ENCODE peak calls at places on chromosomes 12 and 14, in eight cellular contexts. One of them, this sample, is unnamed.

GRCh38 chr14:69945905-69946304 is 66.7 kb downstream of the SMOC1 start:
- DNase-seq in COLO829: no peak
- DNase-seq in stimulated activated CD8-positive, alpha-beta memory T cell treated with anti-CD3 and anti-CD28 coated beads, Interleukin-7, amount 100 ng/mL, for 48 hours: no peak
- DNase-seq in K562: no peak
- DNase-seq in left colon: no peak
- DNase-seq in posterior cingulate gyrus: no peak
- DNase-seq in T-helper 2 cell treated with Interferon-gamma antibody and Interleukin-4, amounts not matched to agents 5 μg/mL and 100 μg/mL, for 36 hours: no peak
- DNase-seq in ACHN: no peak
- DNase-seq in this sample: no peak

GRCh38 chr12:25352078-25352918 is 101.6 kb upstream of the KRAS start:
- DNase-seq in COLO829: no peak
- DNase-seq in stimulated activated CD8-positive, alpha-beta memory T cell treated with anti-CD3 and anti-CD28 coated beads, Interleukin-7, amount 100 ng/mL, for 48 hours: no peak
- DNase-seq in K562: no peak
- DNase-seq in left colon: no peak
- DNase-seq in posterior cingulate gyrus: no peak
- DNase-seq in T-helper 2 cell treated with Interferon-gamma antibody and Interleukin-4, amounts not matched to agents 5 μg/mL and 100 μg/mL, for 36 hours: no peak
- DNase-seq in ACHN: no peak
- DNase-seq in this sample: no peak

GRCh38 chr12:68352067-68352466 is 19.9 kb upstream of the MDM1 start:
- DNase-seq in COLO829: no peak
- DNase-seq in stimulated activated CD8-positive, alpha-beta memory T cell treated with anti-CD3 and anti-CD28 coated beads, Interleukin-7, amount 100 ng/mL, for 48 hours: no peak
- DNase-seq in K562: no peak
- DNase-seq in left colon: no peak
- DNase-seq in posterior cingulate gyrus: no peak
- DNase-seq in T-helper 2 cell treated with Interferon-gamma antibody and Interleukin-4, amounts not matched to agents 5 μg/mL and 100 μg/mL, for 36 hours: no peak
- DNase-seq in ACHN: no peak
- DNase-seq in this sample: peak; percentile 22

GRCh38 chr14:48792376-48793024 is 793.7 kb downstream of the RPS29 start:
- DNase-seq in COLO829: no peak
- DNase-seq in stimulated activated CD8-positive, alpha-beta memory T cell treated with anti-CD3 and anti-CD28 coated beads, Interleukin-7, amount 100 ng/mL, for 48 hours: no peak
- DNase-seq in K562: no peak
- DNase-seq in left colon: no peak
- DNase-seq in posterior cingulate gyrus: peak; percentile 57
- DNase-seq in T-helper 2 cell treated with Interferon-gamma antibody and Interleukin-4, amounts not matched to agents 5 μg/mL and 100 μg/mL, for 36 hours: no peak
- DNase-seq in ACHN: no peak
- DNase-seq in this sample: no peak

GRCh38 chr12:118175823-118176447 is 40.0 kb downstream of the PEBP1 start:
- DNase-seq in COLO829: no peak
- DNase-seq in stimulated activated CD8-positive, alpha-beta memory T cell treated with anti-CD3 and anti-CD28 coated beads, Interleukin-7, amount 100 ng/mL, for 48 hours: no peak
- DNase-seq in K562: no peak
- DNase-seq in left colon: no peak
- DNase-seq in posterior cingulate gyrus: no peak
- DNase-seq in T-helper 2 cell treated with Interferon-gamma antibody and Interleukin-4, amounts not matched to agents 5 μg/mL and 100 μg/mL, for 36 hours: no peak
- DNase-seq in ACHN: no peak
- DNase-seq in this sample: no peak

GRCh38 chr12:50981319-50982239 is 29.2 kb downstream of the HIGD1C start:
- DNase-seq in COLO829: no peak
- DNase-seq in stimulated activated CD8-positive, alpha-beta memory T cell treated with anti-CD3 and anti-CD28 coated beads, Interleukin-7, amount 100 ng/mL, for 48 hours: no peak
- DNase-seq in K562: peak; percentile 26
- DNase-seq in left colon: no peak
- DNase-seq in posterior cingulate gyrus: no peak
- DNase-seq in T-helper 2 cell treated with Interferon-gamma antibody and Interleukin-4, amounts not matched to agents 5 μg/mL and 100 μg/mL, for 36 hours: no peak
- DNase-seq in ACHN: no peak
- DNase-seq in this sample: no peak

GRCh38 chr12:6267007-6267721 is 43.3 kb upstream of the PLEKHG6 start:
- DNase-seq in COLO829: no peak
- DNase-seq in stimulated activated CD8-positive, alpha-beta memory T cell treated with anti-CD3 and anti-CD28 coated beads, Interleukin-7, amount 100 ng/mL, for 48 hours: peak; percentile 60
- DNase-seq in K562: no peak
- DNase-seq in left colon: no peak
- DNase-seq in posterior cingulate gyrus: no peak
- DNase-seq in T-helper 2 cell treated with Interferon-gamma antibody and Interleukin-4, amounts not matched to agents 5 μg/mL and 100 μg/mL, for 36 hours: peak; percentile 83
- DNase-seq in ACHN: peak; percentile 53
- DNase-seq in this sample: no peak

GRCh38 chr12:45216983-45217485 is 1.1 kb downstream of the ANO6 start:
- DNase-seq in COLO829: no peak
- DNase-seq in stimulated activated CD8-positive, alpha-beta memory T cell treated with anti-CD3 and anti-CD28 coated beads, Interleukin-7, amount 100 ng/mL, for 48 hours: no peak
- DNase-seq in K562: no peak
- DNase-seq in left colon: no peak
- DNase-seq in posterior cingulate gyrus: no peak
- DNase-seq in T-helper 2 cell treated with Interferon-gamma antibody and Interleukin-4, amounts not matched to agents 5 μg/mL and 100 μg/mL, for 36 hours: no peak
- DNase-seq in ACHN: no peak
- DNase-seq in this sample: no peak

GRCh38 chr12:6335451-6336078 is 6.3 kb downstream of the TNFRSF1A start:
- DNase-seq in COLO829: peak; percentile 83
- DNase-seq in stimulated activated CD8-positive, alpha-beta memory T cell treated with anti-CD3 and anti-CD28 coated beads, Interleukin-7, amount 100 ng/mL, for 48 hours: peak; percentile 82
- DNase-seq in K562: peak; percentile 54
- DNase-seq in left colon: peak; percentile 88
- DNase-seq in posterior cingulate gyrus: no peak
- DNase-seq in T-helper 2 cell treated with Interferon-gamma antibody and Interleukin-4, amounts not matched to agents 5 μg/mL and 100 μg/mL, for 36 hours: peak; percentile 89
- DNase-seq in ACHN: peak; percentile 92
- DNase-seq in this sample: no peak

GRCh38 chr14:74605531-74606223 is 6.4 kb downstream of the LTBP2 start:
- DNase-seq in COLO829: no peak
- DNase-seq in stimulated activated CD8-positive, alpha-beta memory T cell treated with anti-CD3 and anti-CD28 coated beads, Interleukin-7, amount 100 ng/mL, for 48 hours: no peak
- DNase-seq in K562: no peak
- DNase-seq in left colon: no peak
- DNase-seq in posterior cingulate gyrus: no peak
- DNase-seq in T-helper 2 cell treated with Interferon-gamma antibody and Interleukin-4, amounts not matched to agents 5 μg/mL and 100 μg/mL, for 36 hours: no peak
- DNase-seq in ACHN: no peak
- DNase-seq in this sample: no peak

GRCh38 chr12:40208707-40209106 is 16.1 kb upstream of the LRRK2 start:
- DNase-seq in COLO829: no peak
- DNase-seq in stimulated activated CD8-positive, alpha-beta memory T cell treated with anti-CD3 and anti-CD28 coated beads, Interleukin-7, amount 100 ng/mL, for 48 hours: no peak
- DNase-seq in K562: no peak
- DNase-seq in left colon: no peak
- DNase-seq in posterior cingulate gyrus: no peak
- DNase-seq in T-helper 2 cell treated with Interferon-gamma antibody and Interleukin-4, amounts not matched to agents 5 μg/mL and 100 μg/mL, for 36 hours: no peak
- DNase-seq in ACHN: no peak
- DNase-seq in this sample: no peak

GRCh38 chr14:24673059-24673458 is 39.1 kb upstream of the GZMB start:
- DNase-seq in COLO829: no peak
- DNase-seq in stimulated activated CD8-positive, alpha-beta memory T cell treated with anti-CD3 and anti-CD28 coated beads, Interleukin-7, amount 100 ng/mL, for 48 hours: no peak
- DNase-seq in K562: no peak
- DNase-seq in left colon: no peak
- DNase-seq in posterior cingulate gyrus: no peak
- DNase-seq in T-helper 2 cell treated with Interferon-gamma antibody and Interleukin-4, amounts not matched to agents 5 μg/mL and 100 μg/mL, for 36 hours: no peak
- DNase-seq in ACHN: no peak
- DNase-seq in this sample: no peak

GRCh38 chr14:67943947-67944346 is 124.4 kb downstream of the RAD51B start:
- DNase-seq in COLO829: peak; percentile 45
- DNase-seq in stimulated activated CD8-positive, alpha-beta memory T cell treated with anti-CD3 and anti-CD28 coated beads, Interleukin-7, amount 100 ng/mL, for 48 hours: no peak
- DNase-seq in K562: peak; percentile 18
- DNase-seq in left colon: peak; percentile 78
- DNase-seq in posterior cingulate gyrus: no peak
- DNase-seq in T-helper 2 cell treated with Interferon-gamma antibody and Interleukin-4, amounts not matched to agents 5 μg/mL and 100 μg/mL, for 36 hours: peak; percentile 26
- DNase-seq in ACHN: peak; percentile 92
- DNase-seq in this sample: peak; percentile 78

GRCh38 chr14:23829736-23830474 is 123.7 kb upstream of the DHRS4 start:
- DNase-seq in COLO829: peak; percentile 62
- DNase-seq in stimulated activated CD8-positive, alpha-beta memory T cell treated with anti-CD3 and anti-CD28 coated beads, Interleukin-7, amount 100 ng/mL, for 48 hours: no peak
- DNase-seq in K562: no peak
- DNase-seq in left colon: peak; percentile 64
- DNase-seq in posterior cingulate gyrus: no peak
- DNase-seq in T-helper 2 cell treated with Interferon-gamma antibody and Interleukin-4, amounts not matched to agents 5 μg/mL and 100 μg/mL, for 36 hours: no peak
- DNase-seq in ACHN: peak; percentile 93
- DNase-seq in this sample: no peak

GRCh38 chr14:105023791-105024480 is 3.1 kb upstream of the CDCA4 start:
- DNase-seq in COLO829: no peak
- DNase-seq in stimulated activated CD8-positive, alpha-beta memory T cell treated with anti-CD3 and anti-CD28 coated beads, Interleukin-7, amount 100 ng/mL, for 48 hours: no peak
- DNase-seq in K562: no peak
- DNase-seq in left colon: no peak
- DNase-seq in posterior cingulate gyrus: no peak
- DNase-seq in T-helper 2 cell treated with Interferon-gamma antibody and Interleukin-4, amounts not matched to agents 5 μg/mL and 100 μg/mL, for 36 hours: no peak
- DNase-seq in ACHN: peak; percentile 88
- DNase-seq in this sample: no peak

GRCh38 chr12:105724651-105725050 is 394.2 kb downstream of the C12orf75 start:
- DNase-seq in COLO829: no peak
- DNase-seq in stimulated activated CD8-positive, alpha-beta memory T cell treated with anti-CD3 and anti-CD28 coated beads, Interleukin-7, amount 100 ng/mL, for 48 hours: no peak
- DNase-seq in K562: no peak
- DNase-seq in left colon: no peak
- DNase-seq in posterior cingulate gyrus: no peak
- DNase-seq in T-helper 2 cell treated with Interferon-gamma antibody and Interleukin-4, amounts not matched to agents 5 μg/mL and 100 μg/mL, for 36 hours: no peak
- DNase-seq in ACHN: no peak
- DNase-seq in this sample: peak; percentile 30

GRCh38 chr12:124764451-124764850 is 99.2 kb downstream of the SCARB1 start:
- DNase-seq in COLO829: peak; percentile 45
- DNase-seq in stimulated activated CD8-positive, alpha-beta memory T cell treated with anti-CD3 and anti-CD28 coated beads, Interleukin-7, amount 100 ng/mL, for 48 hours: no peak
- DNase-seq in K562: peak; percentile 47
- DNase-seq in left colon: no peak
- DNase-seq in posterior cingulate gyrus: peak; percentile 31
- DNase-seq in T-helper 2 cell treated with Interferon-gamma antibody and Interleukin-4, amounts not matched to agents 5 μg/mL and 100 μg/mL, for 36 hours: no peak
- DNase-seq in ACHN: peak; percentile 65
- DNase-seq in this sample: no peak

GRCh38 chr12:120000556-120000955 is 11.5 kb downstream of the BICDL1 start:
- DNase-seq in COLO829: no peak
- DNase-seq in stimulated activated CD8-positive, alpha-beta memory T cell treated with anti-CD3 and anti-CD28 coated beads, Interleukin-7, amount 100 ng/mL, for 48 hours: no peak
- DNase-seq in K562: no peak
- DNase-seq in left colon: no peak
- DNase-seq in posterior cingulate gyrus: no peak
- DNase-seq in T-helper 2 cell treated with Interferon-gamma antibody and Interleukin-4, amounts not matched to agents 5 μg/mL and 100 μg/mL, for 36 hours: no peak
- DNase-seq in ACHN: no peak
- DNase-seq in this sample: no peak

GRCh38 chr12:50017653-50018052 is 7.6 kb downstream of the RACGAP1 start:
- DNase-seq in COLO829: no peak
- DNase-seq in stimulated activated CD8-positive, alpha-beta memory T cell treated with anti-CD3 and anti-CD28 coated beads, Interleukin-7, amount 100 ng/mL, for 48 hours: no peak
- DNase-seq in K562: no peak
- DNase-seq in left colon: no peak
- DNase-seq in posterior cingulate gyrus: no peak
- DNase-seq in T-helper 2 cell treated with Interferon-gamma antibody and Interleukin-4, amounts not matched to agents 5 μg/mL and 100 μg/mL, for 36 hours: no peak
- DNase-seq in ACHN: no peak
- DNase-seq in this sample: no peak

GRCh38 chr12:45369065-45369464 is 153.2 kb downstream of the ANO6 start:
- DNase-seq in COLO829: no peak
- DNase-seq in stimulated activated CD8-positive, alpha-beta memory T cell treated with anti-CD3 and anti-CD28 coated beads, Interleukin-7, amount 100 ng/mL, for 48 hours: no peak
- DNase-seq in K562: no peak
- DNase-seq in left colon: no peak
- DNase-seq in posterior cingulate gyrus: no peak
- DNase-seq in T-helper 2 cell treated with Interferon-gamma antibody and Interleukin-4, amounts not matched to agents 5 μg/mL and 100 μg/mL, for 36 hours: no peak
- DNase-seq in ACHN: peak; percentile 59
- DNase-seq in this sample: no peak

GRCh38 chr14:39762576-39763401 is 330.6 kb upstream of the FBXO33 start:
- DNase-seq in COLO829: no peak
- DNase-seq in stimulated activated CD8-positive, alpha-beta memory T cell treated with anti-CD3 and anti-CD28 coated beads, Interleukin-7, amount 100 ng/mL, for 48 hours: no peak
- DNase-seq in K562: no peak
- DNase-seq in left colon: no peak
- DNase-seq in posterior cingulate gyrus: no peak
- DNase-seq in T-helper 2 cell treated with Interferon-gamma antibody and Interleukin-4, amounts not matched to agents 5 μg/mL and 100 μg/mL, for 36 hours: no peak
- DNase-seq in ACHN: no peak
- DNase-seq in this sample: no peak

GRCh38 chr12:62754706-62755105 is 180.2 kb downstream of the PPM1H start:
- DNase-seq in COLO829: no peak
- DNase-seq in stimulated activated CD8-positive, alpha-beta memory T cell treated with anti-CD3 and anti-CD28 coated beads, Interleukin-7, amount 100 ng/mL, for 48 hours: no peak
- DNase-seq in K562: no peak
- DNase-seq in left colon: no peak
- DNase-seq in posterior cingulate gyrus: no peak
- DNase-seq in T-helper 2 cell treated with Interferon-gamma antibody and Interleukin-4, amounts not matched to agents 5 μg/mL and 100 μg/mL, for 36 hours: no peak
- DNase-seq in ACHN: no peak
- DNase-seq in this sample: no peak

GRCh38 chr14:64772394-64772950 is 68.2 kb downstream of the PLEKHG3 start:
- DNase-seq in COLO829: no peak
- DNase-seq in stimulated activated CD8-positive, alpha-beta memory T cell treated with anti-CD3 and anti-CD28 coated beads, Interleukin-7, amount 100 ng/mL, for 48 hours: no peak
- DNase-seq in K562: no peak
- DNase-seq in left colon: no peak
- DNase-seq in posterior cingulate gyrus: peak; percentile 71
- DNase-seq in T-helper 2 cell treated with Interferon-gamma antibody and Interleukin-4, amounts not matched to agents 5 μg/mL and 100 μg/mL, for 36 hours: no peak
- DNase-seq in ACHN: no peak
- DNase-seq in this sample: no peak

GRCh38 chr12:23055004-23055403 is 430.0 kb downstream of the ETNK1 start:
- DNase-seq in COLO829: peak; percentile 56
- DNase-seq in stimulated activated CD8-positive, alpha-beta memory T cell treated with anti-CD3 and anti-CD28 coated beads, Interleukin-7, amount 100 ng/mL, for 48 hours: no peak
- DNase-seq in K562: peak; percentile 14
- DNase-seq in left colon: no peak
- DNase-seq in posterior cingulate gyrus: no peak
- DNase-seq in T-helper 2 cell treated with Interferon-gamma antibody and Interleukin-4, amounts not matched to agents 5 μg/mL and 100 μg/mL, for 36 hours: no peak
- DNase-seq in ACHN: peak; percentile 47
- DNase-seq in this sample: no peak

GRCh38 chr12:22856120-22856699 is 231.2 kb downstream of the ETNK1 start:
- DNase-seq in COLO829: peak; percentile 34
- DNase-seq in stimulated activated CD8-positive, alpha-beta memory T cell treated with anti-CD3 and anti-CD28 coated beads, Interleukin-7, amount 100 ng/mL, for 48 hours: no peak
- DNase-seq in K562: peak; percentile 12
- DNase-seq in left colon: no peak
- DNase-seq in posterior cingulate gyrus: no peak
- DNase-seq in T-helper 2 cell treated with Interferon-gamma antibody and Interleukin-4, amounts not matched to agents 5 μg/mL and 100 μg/mL, for 36 hours: no peak
- DNase-seq in ACHN: peak; percentile 61
- DNase-seq in this sample: peak; percentile 20

GRCh38 chr14:69149461-69150244 is 3.3 kb downstream of the DCAF5 start:
- DNase-seq in COLO829: no peak
- DNase-seq in stimulated activated CD8-positive, alpha-beta memory T cell treated with anti-CD3 and anti-CD28 coated beads, Interleukin-7, amount 100 ng/mL, for 48 hours: no peak
- DNase-seq in K562: no peak
- DNase-seq in left colon: no peak
- DNase-seq in posterior cingulate gyrus: no peak
- DNase-seq in T-helper 2 cell treated with Interferon-gamma antibody and Interleukin-4, amounts not matched to agents 5 μg/mL and 100 μg/mL, for 36 hours: no peak
- DNase-seq in ACHN: no peak
- DNase-seq in this sample: no peak

This sample was measured in cerebellar cortex.